ENCODE peak calls at places on chromosomes 5 and 9, in four cellular contexts. One of them, this sample, is unnamed.

GRCh38 chr9:108783318-108784127 is 72.3 kb downstream of the ACTL7B start:
- DNase-seq in PC-3: no peak
- DNase-seq in tibial artery: no peak
- DNase-seq in HL-60: no peak
- DNase-seq in this sample: no peak

GRCh38 chr5:87156631-87157030 is 111.1 kb upstream of the RASA1 start:
- DNase-seq in PC-3: peak
- DNase-seq in HL-60: no peak
- DNase-seq in tibial artery: no peak
- DNase-seq in this sample: no peak

GRCh38 chr5:41182666-41183065 is 30.7 kb downstream of the C6 start:
- DNase-seq in HL-60: no peak
- DNase-seq in tibial artery: no peak
- DNase-seq in PC-3: no peak
- DNase-seq in this sample: no peak

GRCh38 chr9:120710110-120710981 is 3.9 kb downstream of the MEGF9 start:
- DNase-seq in tibial artery: no peak
- DNase-seq in HL-60: no peak
- DNase-seq in PC-3: peak
- DNase-seq in this sample: no peak

GRCh38 chr9:18233776-18234445 is 240.0 kb upstream of the ADAMTSL1 start:
- DNase-seq in PC-3: no peak
- DNase-seq in tibial artery: no peak
- DNase-seq in HL-60: no peak
- DNase-seq in this sample: no peak

GRCh38 chr9:83327750-83328622 is 210.2 kb downstream of the FRMD3 start:
- DNase-seq in HL-60: no peak
- DNase-seq in tibial artery: no peak
- DNase-seq in PC-3: no peak
- DNase-seq in this sample: no peak

GRCh38 chr9:102428305-102428704 is 566.8 kb upstream of the CYLC2 start:
- DNase-seq in PC-3: no peak
- DNase-seq in HL-60: no peak
- DNase-seq in tibial artery: no peak
- DNase-seq in this sample: no peak

GRCh38 chr9:106958955-106959657 is 96.1 kb downstream of the ZNF462 start:
- DNase-seq in PC-3: peak
- DNase-seq in tibial artery: no peak
- DNase-seq in HL-60: no peak
- DNase-seq in this sample: no peak

GRCh38 chr9:74493512-74493911 is 3.6 kb upstream of the RORB start:
- DNase-seq in HL-60: no peak
- DNase-seq in PC-3: no peak
- DNase-seq in tibial artery: no peak
- DNase-seq in this sample: no peak

GRCh38 chr9:92482336-92482735 is at the start of gene ASPN:
- DNase-seq in tibial artery: no peak
- DNase-seq in PC-3: no peak
- DNase-seq in HL-60: no peak
- DNase-seq in this sample: no peak

GRCh38 chr5:158382473-158382872 is 523.5 kb upstream of the CLINT1 start:
- DNase-seq in tibial artery: peak
- DNase-seq in HL-60: peak
- DNase-seq in PC-3: peak
- DNase-seq in this sample: peak

GRCh38 chr5:180121799-180122198 is 50.2 kb upstream of the RNF130 start:
- DNase-seq in PC-3: no peak
- DNase-seq in tibial artery: no peak
- DNase-seq in HL-60: no peak
- DNase-seq in this sample: no peak

GRCh38 chr5:123696948-123697347 is 185.0 kb downstream of the CSNK1G3 start:
- DNase-seq in tibial artery: no peak
- DNase-seq in PC-3: no peak
- DNase-seq in HL-60: no peak
- DNase-seq in this sample: no peak

GRCh38 chr5:52989025-52989780 is at the start of gene ITGA2:
- DNase-seq in HL-60: no peak
- DNase-seq in PC-3: peak
- DNase-seq in tibial artery: peak
- DNase-seq in this sample: peak

GRCh38 chr9:114427644-114428043 is 39.9 kb upstream of the AKNA start:
- DNase-seq in tibial artery: no peak
- DNase-seq in PC-3: no peak
- DNase-seq in HL-60: no peak
- DNase-seq in this sample: no peak

GRCh38 chr9:114430443-114430842 is 42.7 kb upstream of the AKNA start:
- DNase-seq in HL-60: no peak
- DNase-seq in PC-3: peak
- DNase-seq in tibial artery: no peak
- DNase-seq in this sample: no peak

GRCh38 chr9:114426046-114426948 is 38.5 kb upstream of the AKNA start:
- DNase-seq in HL-60: no peak
- DNase-seq in PC-3: no peak
- DNase-seq in tibial artery: no peak
- DNase-seq in this sample: no peak

GRCh38 chr9:114429488-114429887 is 41.7 kb upstream of the AKNA start:
- DNase-seq in tibial artery: no peak
- DNase-seq in PC-3: no peak
- DNase-seq in HL-60: no peak
- DNase-seq in this sample: no peak

GRCh38 chr9:114428466-114428865 is 40.7 kb upstream of the AKNA start:
- DNase-seq in tibial artery: no peak
- DNase-seq in HL-60: no peak
- DNase-seq in PC-3: no peak
- DNase-seq in this sample: no peak
- H3K4me3 ChIP-seq in tibial artery: no peak
- H3K4me3 ChIP-seq in HL-60: no peak
- H3K4me3 ChIP-seq in PC-3: no peak
- H3K4me3 ChIP-seq in this sample: no peak

GRCh38 chr5:44932922-44933585 is 124.3 kb downstream of the MRPS30 start:
- DNase-seq in HL-60: no peak
- DNase-seq in PC-3: peak
- DNase-seq in tibial artery: no peak
- DNase-seq in this sample: no peak

GRCh38 chr5:44933686-44934085 is 124.9 kb downstream of the MRPS30 start:
- DNase-seq in PC-3: no peak
- DNase-seq in tibial artery: no peak
- DNase-seq in HL-60: no peak
- DNase-seq in this sample: no peak

GRCh38 chr5:44935871-44936270 is 127.1 kb downstream of the MRPS30 start:
- DNase-seq in PC-3: no peak
- DNase-seq in tibial artery: no peak
- DNase-seq in HL-60: no peak
- DNase-seq in this sample: no peak

GRCh38 chr5:44935262-44935661 is 126.5 kb downstream of the MRPS30 start:
- DNase-seq in tibial artery: no peak
- DNase-seq in HL-60: no peak
- DNase-seq in PC-3: peak
- DNase-seq in this sample: no peak
- TF ChIP-seq CTCF in tibial artery: no peak
- TF ChIP-seq CTCF in HL-60: no peak
- TF ChIP-seq CTCF in PC-3: peak
- TF ChIP-seq CTCF in this sample: no peak

GRCh38 chr9:37007295-37007694 is 26.8 kb downstream of the PAX5 start:
- DNase-seq in PC-3: no peak
- DNase-seq in tibial artery: no peak
- DNase-seq in HL-60: no peak
- DNase-seq in this sample: no peak

GRCh38 chr9:37011530-37011929 is 22.5 kb downstream of the PAX5 start:
- DNase-seq in PC-3: no peak
- DNase-seq in HL-60: no peak
- DNase-seq in tibial artery: no peak
- DNase-seq in this sample: no peak

GRCh38 chr9:37005517-37006140 is 28.4 kb downstream of the PAX5 start:
- DNase-seq in PC-3: no peak
- DNase-seq in tibial artery: no peak
- DNase-seq in HL-60: no peak
- DNase-seq in this sample: no peak

GRCh38 chr9:37010976-37011375 is 23.1 kb downstream of the PAX5 start:
- DNase-seq in tibial artery: no peak
- DNase-seq in HL-60: no peak
- DNase-seq in PC-3: no peak
- DNase-seq in this sample: no peak

GRCh38 chr9:37010180-37010579 is 23.9 kb downstream of the PAX5 start:
- DNase-seq in HL-60: no peak
- DNase-seq in tibial artery: no peak
- DNase-seq in PC-3: no peak
- DNase-seq in this sample: no peak
- H3K4me3 ChIP-seq in HL-60: no peak
- H3K4me3 ChIP-seq in tibial artery: no peak
- H3K4me3 ChIP-seq in PC-3: no peak
- H3K4me3 ChIP-seq in this sample: no peak

GRCh38 chr9:89177021-89177400 is 1.6 kb downstream of the SHC3 start:
- DNase-seq in HL-60: no peak
- DNase-seq in tibial artery: no peak
- DNase-seq in PC-3: no peak
- DNase-seq in this sample: peak

GRCh38 chr9:89174291-89174690 is 4.3 kb downstream of the SHC3 start:
- DNase-seq in PC-3: no peak
- DNase-seq in HL-60: no peak
- DNase-seq in tibial artery: no peak
- DNase-seq in this sample: no peak

GRCh38 chr9:89177401-89178161 is 1.0 kb downstream of the SHC3 start:
- DNase-seq in tibial artery: no peak
- DNase-seq in HL-60: no peak
- DNase-seq in PC-3: no peak
- DNase-seq in this sample: no peak

GRCh38 chr9:89178162-89179120 is at the start of gene SHC3:
- DNase-seq in PC-3: no peak
- DNase-seq in HL-60: no peak
- DNase-seq in tibial artery: no peak
- DNase-seq in this sample: peak

GRCh38 chr9:89175739-89176360 is 2.8 kb downstream of the SHC3 start:
- DNase-seq in PC-3: no peak
- DNase-seq in HL-60: no peak
- DNase-seq in tibial artery: no peak
- DNase-seq in this sample: no peak
- TF ChIP-seq CTCF in PC-3: no peak
- TF ChIP-seq CTCF in HL-60: no peak
- TF ChIP-seq CTCF in tibial artery: no peak
- TF ChIP-seq CTCF in this sample: peak

GRCh38 chr5:174692381-174692780 is 32.0 kb upstream of the MSX2 start:
- DNase-seq in PC-3: no peak
- DNase-seq in HL-60: no peak
- DNase-seq in tibial artery: no peak
- DNase-seq in this sample: no peak
- H3K4me3 ChIP-seq in PC-3: no peak
- H3K4me3 ChIP-seq in HL-60: no peak
- H3K4me3 ChIP-seq in tibial artery: no peak
- H3K4me3 ChIP-seq in this sample: no peak

DNA sequence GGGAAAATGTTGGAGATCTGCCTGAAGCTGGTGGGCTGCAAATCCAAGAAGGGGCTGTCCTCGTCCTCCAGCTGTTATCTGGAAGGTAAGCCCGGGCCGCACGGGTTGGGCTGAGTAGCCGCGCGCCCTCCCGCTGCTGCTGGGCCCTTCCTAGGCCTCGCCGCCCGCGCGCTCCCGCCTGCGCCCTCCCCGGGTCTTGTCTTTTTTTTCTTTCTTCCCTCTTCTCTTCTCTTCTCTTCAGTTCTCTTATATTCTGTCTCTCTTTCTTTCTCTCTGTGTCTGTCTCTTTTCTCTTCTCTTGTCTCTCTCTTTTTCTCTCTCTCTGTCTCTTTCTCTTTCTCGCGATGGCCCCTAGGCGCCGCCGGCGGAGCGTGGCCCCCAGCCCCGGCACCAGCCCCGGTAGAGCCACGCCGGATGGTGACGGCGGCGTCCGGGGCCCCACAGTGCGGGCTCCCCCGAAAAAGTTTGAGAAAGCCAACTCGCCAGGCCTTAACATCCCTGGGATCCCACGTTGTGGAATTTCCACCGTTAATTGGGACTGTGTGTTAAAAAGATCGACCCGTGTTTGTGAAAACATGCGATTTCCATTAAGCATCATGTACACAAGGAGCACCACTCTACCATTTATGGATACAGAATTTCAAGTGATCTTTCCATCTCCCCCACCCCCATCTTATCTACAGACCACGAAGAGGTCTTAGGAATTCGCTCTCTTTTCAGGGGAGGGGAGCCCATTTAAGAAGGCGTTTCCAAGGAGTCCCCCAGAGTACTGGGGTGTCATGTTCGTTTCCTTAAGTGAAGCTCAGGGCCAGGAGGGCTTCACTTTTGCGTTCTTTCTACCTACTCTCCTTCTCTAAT is 616 bp downstream of the ABL1 start:
- DNase-seq in HL-60: no peak
- DNase-seq in tibial artery: no peak
- DNase-seq in PC-3: no peak
- DNase-seq in this sample: no peak
- TF ChIP-seq CTCF in HL-60: no peak
- TF ChIP-seq CTCF in tibial artery: no peak
- TF ChIP-seq CTCF in PC-3: no peak
- TF ChIP-seq CTCF in this sample: no peak

DNA sequence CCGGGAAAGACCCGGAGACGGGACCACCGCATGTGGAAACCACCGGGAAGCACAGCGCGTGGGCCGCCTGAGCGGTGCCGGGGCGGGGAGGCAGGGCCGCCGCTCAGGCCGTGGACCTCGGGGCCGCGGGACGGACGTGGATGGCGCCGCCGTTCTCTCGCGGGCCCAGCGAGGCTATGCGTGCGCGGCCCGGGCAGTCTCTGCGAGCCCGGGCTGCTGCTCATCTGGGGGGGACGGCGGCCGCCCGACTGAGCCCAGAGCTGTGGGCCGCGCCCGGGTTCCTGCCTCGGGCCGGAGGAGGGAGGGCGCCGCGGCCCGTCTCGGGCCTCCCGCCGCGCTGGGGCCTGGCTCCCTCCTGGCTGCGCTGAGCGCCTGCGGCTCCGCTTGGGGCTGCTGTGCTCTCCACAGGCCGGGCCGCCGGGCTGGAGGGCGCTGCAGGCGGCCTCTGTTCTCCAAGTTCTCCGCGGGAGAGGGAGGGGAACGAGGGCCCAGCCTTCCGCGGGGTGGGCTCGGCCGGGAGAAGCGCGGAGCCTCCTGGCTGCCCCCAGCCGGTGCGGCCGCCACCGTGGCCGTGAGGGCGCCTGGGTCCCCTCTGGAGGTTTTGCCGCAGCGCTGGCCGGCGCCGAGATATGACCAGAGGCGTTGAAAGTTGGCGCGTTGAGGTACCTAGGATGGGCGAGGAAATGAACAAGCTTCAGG is 13.7 kb downstream of the RABL6 start:
- DNase-seq in HL-60: no peak
- DNase-seq in tibial artery: no peak
- DNase-seq in PC-3: no peak
- DNase-seq in this sample: no peak
- H3K4me3 ChIP-seq in HL-60: no peak
- H3K4me3 ChIP-seq in tibial artery: peak
- H3K4me3 ChIP-seq in PC-3: no peak
- H3K4me3 ChIP-seq in this sample: peak